ENCODE peak calls at places on chromosomes 16 and 17, in six cellular contexts. G, O, J, C, B and W are unnamed samples.
A peak's percentile ranks its signal among the peaks of the same experiment; 100 is the strongest.

GRCh38 chr16:24218299-24218698 is 37.8 kb upstream of the CACNG3 start:
- DNase-seq in O (no peak), B (no peak), G (no peak), C (no peak), J (no peak), W (no peak)

GRCh38 chr17:3965123-3965800 is 1.0 kb upstream of the ATP2A3 start:
- DNase-seq in G (peak; percentile 50), C (peak; percentile 90), J (peak; percentile 28), O (peak; percentile 86), B (peak; percentile 59), W (peak; percentile 92)

GRCh38 chr17:64401244-64401860 is 10.7 kb upstream of the PECAM1 start:
- DNase-seq in B (no peak), O (no peak), J (no peak), C (no peak), G (no peak), W (no peak)

GRCh38 chr17:49680314-49680713 is 2.4 kb upstream of the SPOP start:
- DNase-seq in O (no peak), G (no peak), J (no peak), B (no peak), C (no peak), W (no peak)

GRCh38 chr16:3484328-3485096 is 10.8 kb downstream of the C16orf90 start:
- DNase-seq in B (no peak), C (no peak), G (no peak), O (no peak), J (no peak), W (no peak)

GRCh38 chr16:78684040-78684611 is 584.7 kb downstream of the WWOX start:
- DNase-seq in B (peak; percentile 65), J (no peak), G (no peak), C (no peak), O (no peak), W (peak; percentile 76)

GRCh38 chr17:2062571-2063183 is 7.8 kb downstream of the HIC1 start:
- DNase-seq in J (no peak), O (no peak), G (no peak), C (peak; percentile 81), B (no peak), W (no peak)

GRCh38 chr16:27366687-27367462 is 35.1 kb upstream of the IL21R start:
- DNase-seq in J (no peak), C (no peak), B (no peak), O (no peak), G (no peak), W (no peak)

GRCh38 chr17:56939869-56940484 is 20.9 kb downstream of the COIL start:
- DNase-seq in O (peak; percentile 90), J (peak; percentile 53), G (no peak), B (no peak), C (peak; percentile 80), W (no peak)

GRCh38 chr16:70795513-70795912 is 5.4 kb downstream of the VAC14 start:
- DNase-seq in G (no peak), J (no peak), C (no peak), O (no peak), B (no peak), W (no peak)

GRCh38 chr17:77948690-77949114 is 9.8 kb upstream of the TNRC6C start:
- DNase-seq in O (no peak), G (no peak), J (no peak), B (no peak), C (peak; percentile 77), W (peak; percentile 87)

GRCh38 chr17:44628234-44629188 is 27.8 kb upstream of the MEIOC start:
- DNase-seq in C (peak; percentile 95), B (peak; percentile 23), J (no peak), O (no peak), G (no peak), W (peak; percentile 97)

GRCh38 chr16:24568392-24568791 is 29.0 kb downstream of the RBBP6 start:
- DNase-seq in C (no peak), O (no peak), B (no peak), G (no peak), J (no peak), W (no peak)